ENCODE peak calls at places on chromosomes 3 and 15, in four cellular contexts. R is GM23248, W is SK-N-SH, X is MM.1S. B is an unnamed sample.
A peak's percentile ranks its signal among the peaks of the same experiment; 100 is the strongest.

GRCh38 chr15:97446138-97446537 is 514.4 kb upstream of the ARRDC4 start:
- DNase-seq in R (no peak), W (no peak), X (no peak), B (no peak)

GRCh38 chr15:76363251-76363650 is 26.7 kb downstream of the ISL2 start:
- DNase-seq in R (no peak), W (no peak), X (no peak), B (no peak)

GRCh38 chr15:95567686-95568085 is 762.8 kb upstream of the NR2F2 start:
- DNase-seq in R (peak; percentile 15), W (no peak), X (no peak), B (no peak)

GRCh38 chr15:49697121-49697520 is 76.3 kb downstream of the DTWD1 start:
- DNase-seq in R (peak; percentile 73), W (no peak), X (no peak), B (no peak)

GRCh38 chr3:53255360-53255774 is 455 bp downstream of the TKT start:
- DNase-seq in R (peak; percentile 76), W (no peak), X (peak; percentile 48), B (no peak)

GRCh38 chr3:3065876-3066275 is 44.3 kb downstream of the IL5RA start:
- DNase-seq in R (peak; percentile 27), W (no peak), X (no peak), B (no peak)

GRCh38 chr3:65854606-65855304 is 184.0 kb downstream of the MAGI1 start:
- DNase-seq in R (peak; percentile 57), W (no peak), X (no peak), B (peak; percentile 62)

GRCh38 chr3:43539321-43539720 is 82.5 kb downstream of the ANO10 start:
- DNase-seq in R (no peak), W (no peak), X (no peak), B (no peak)

GRCh38 chr3:134742202-134742601 is 52.9 kb upstream of the EPHB1 start:
- DNase-seq in R (no peak), W (no peak), X (no peak), B (no peak)

GRCh38 chr3:32472716-32473115 is 29.9 kb downstream of the CMTM6 start:
- DNase-seq in R (no peak), W (no peak), X (no peak), B (no peak)

GRCh38 chr15:77413687-77414349 is 6.1 kb downstream of the PEAK1 start:
- DNase-seq in R (no peak), W (no peak), X (no peak), B (no peak)

GRCh38 chr15:50636146-50636545 is 50.5 kb downstream of the TRPM7 start:
- DNase-seq in R (no peak), W (no peak), X (no peak), B (no peak)

GRCh38 chr3:34533468-34533867 is 735.0 kb downstream of the PDCD6IP start:
- DNase-seq in R (no peak), W (no peak), X (no peak), B (no peak)

GRCh38 chr3:63508305-63508704 is 144.2 kb upstream of the SNTN start:
- DNase-seq in R (peak; percentile 7), W (no peak), X (no peak), B (no peak)

GRCh38 chr15:82918162-82918561 is 34.4 kb downstream of the HOMER2 start:
- DNase-seq in R (no peak), W (no peak), X (no peak), B (no peak)
- H3K4me1 ChIP-seq in R (no peaks in the 10 kb centered on the region), W (peaks cover 2% of the 10 kb centered on the region), X (no peaks in the 10 kb centered on the region), B (no peaks in the 10 kb centered on the region)

GRCh38 chr3:150783920-150784746 is 21.2 kb upstream of the SIAH2 start:
- DNase-seq in R (no peak), W (no peak), X (no peak), B (no peak)

GRCh38 chr3:150783334-150783733 is 20.4 kb upstream of the SIAH2 start:
- DNase-seq in R (no peak), W (no peak), X (no peak), B (no peak)

GRCh38 chr3:150775001-150775599 is 12.1 kb upstream of the SIAH2 start:
- DNase-seq in R (peak; percentile 83), W (no peak), X (no peak), B (no peak)

GRCh38 chr3:150778793-150779401 is 15.9 kb upstream of the SIAH2 start:
- DNase-seq in R (no peak), W (no peak), X (no peak), B (no peak)

DNA sequence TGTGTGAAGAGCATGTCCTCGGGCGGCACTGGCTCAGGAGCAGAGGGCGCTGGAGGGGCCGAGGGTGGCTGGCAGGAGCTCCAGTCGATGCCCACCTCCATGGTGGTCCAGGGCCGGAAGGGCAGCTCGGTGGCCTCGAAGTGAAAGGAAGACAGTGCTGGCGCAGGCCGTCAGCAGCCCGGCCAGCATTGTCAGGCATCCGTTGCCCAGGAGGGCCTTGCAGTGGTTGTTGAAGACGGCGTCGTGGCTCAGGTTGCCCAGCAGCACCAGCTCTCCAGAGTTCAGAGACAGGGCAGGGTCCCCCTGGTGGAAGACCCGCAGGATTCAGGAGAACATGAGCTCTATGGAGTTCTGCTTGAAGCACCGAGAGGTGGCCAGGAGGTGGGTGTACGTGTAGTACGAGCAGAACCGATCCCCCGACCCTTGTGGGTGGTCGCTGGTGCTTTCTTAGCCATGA is 16.5 kb upstream of the SIAH2 start:
- DNase-seq in R (no peak), W (peak; percentile 35), X (no peak), B (no peak)
- H2AFZ ChIP-seq in R (no peak overlapping the region), W (no peak overlapping the region), X (no peak overlapping the region), B (no peak overlapping the region)

GRCh38 chr15:81332326-81332725 is 8.4 kb upstream of the STARD5 start:
- DNase-seq in R (no peak), W (no peak), X (no peak), B (no peak)

GRCh38 chr15:81331600-81331999 is 7.7 kb upstream of the STARD5 start:
- DNase-seq in R (no peak), W (no peak), X (no peak), B (no peak)

GRCh38 chr15:81335631-81336030 is 11.7 kb upstream of the STARD5 start:
- DNase-seq in R (no peak), W (no peak), X (no peak), B (no peak)

GRCh38 chr15:81334768-81335447 is 11.0 kb upstream of the STARD5 start:
- DNase-seq in R (no peak), W (no peak), X (no peak), B (no peak)

GRCh38 chr15:81333363-81333762 is 9.4 kb upstream of the STARD5 start:
- DNase-seq in R (no peak), W (no peak), X (no peak), B (no peak)
- H3F3A ChIP-seq in R (peaks cover 19% of the 10 kb centered on the region), W (peaks cover 3% of the 10 kb centered on the region), X (peaks cover 12% of the 10 kb centered on the region), B (no peaks in the 10 kb centered on the region)

DNA sequence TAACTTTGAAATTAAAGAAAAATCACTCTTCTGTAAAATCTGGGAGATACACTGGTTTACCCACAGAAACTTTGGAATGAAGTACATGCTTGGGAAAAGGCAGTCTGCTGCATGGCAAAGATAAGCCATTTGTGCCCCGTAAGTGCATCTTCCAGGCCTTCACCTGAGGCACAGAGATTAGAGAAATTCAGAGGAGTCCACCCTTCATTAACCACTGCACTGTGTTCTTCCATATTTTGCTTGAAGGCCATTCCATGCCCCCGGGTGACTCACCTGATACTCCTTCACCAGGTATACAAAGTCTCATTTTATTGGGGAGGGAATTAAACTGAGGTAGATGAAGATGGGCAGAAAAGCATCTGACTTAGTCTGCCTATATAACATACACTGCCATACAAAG is 53.0 kb downstream of the CMSS1 start:
- DNase-seq in R (no peak), W (no peak), X (no peak), B (no peak)
- H3K4me1 ChIP-seq in R (peaks cover 79% of the 10 kb centered on the region), W (no peaks in the 10 kb centered on the region), X (no peaks in the 10 kb centered on the region), B (peaks cover 53% of the 10 kb centered on the region)

GRCh38 chr3:188578579-188579363 is 424.8 kb downstream of the LPP start:
- DNase-seq in R (peak; percentile 86), W (no peak), X (no peak), B (no peak)
- H2AFZ ChIP-seq in R (no peak overlapping the region), W (no peak overlapping the region), X (no peak overlapping the region), B (no peak overlapping the region)

DNA sequence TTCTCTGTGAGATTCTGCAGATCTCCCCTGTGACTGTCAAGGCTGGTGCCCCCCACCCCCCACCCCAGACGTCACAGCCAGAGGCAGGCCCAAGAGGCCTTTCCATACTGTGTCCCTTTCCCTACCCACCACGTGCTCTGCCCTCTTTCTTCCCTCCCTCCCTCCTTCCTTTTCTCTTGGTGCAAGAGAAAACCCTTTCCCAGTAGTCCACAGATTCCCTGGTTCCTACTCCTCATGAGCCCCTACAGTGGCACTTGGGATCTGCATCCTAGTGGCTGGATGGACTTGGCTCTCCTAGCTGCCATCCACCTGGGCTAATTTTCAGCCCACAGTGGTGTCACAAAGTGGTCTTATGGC is 35.1 kb downstream of the KLF13 start:
- DNase-seq in R (no peak), W (peak; percentile 55), X (no peak), B (no peak)
- H3F3A ChIP-seq in R (no peaks in the 10 kb centered on the region), W (no peaks in the 10 kb centered on the region), X (peaks cover 84% of the 10 kb centered on the region), B (no peaks in the 10 kb centered on the region)

DNA sequence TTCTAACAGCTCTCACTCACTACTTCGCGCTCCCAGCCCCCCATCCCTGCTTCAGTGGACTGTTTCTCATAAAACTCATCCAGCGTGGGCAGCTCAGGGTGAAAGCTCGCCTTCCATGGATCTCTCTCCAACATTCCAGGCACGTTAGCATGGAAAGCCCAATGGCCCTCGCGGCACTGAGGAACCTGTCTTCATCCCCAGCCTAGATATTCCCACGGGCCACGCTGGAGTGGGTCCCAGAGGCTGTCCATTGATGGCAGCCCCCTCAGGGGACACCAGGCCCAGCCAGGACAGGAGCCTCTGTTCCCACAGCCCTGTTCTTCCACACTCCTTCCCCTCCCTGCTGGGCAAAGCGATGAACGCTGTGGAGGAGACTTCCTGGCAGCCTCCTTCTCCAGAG is 121.1 kb downstream of the SEC22A start:
- DNase-seq in R (no peak), W (no peak), X (no peak), B (no peak)
- H3K4me1 ChIP-seq in R (no peaks in the 10 kb centered on the region), W (peaks cover 11% of the 10 kb centered on the region), X (no peaks in the 10 kb centered on the region), B (no peaks in the 10 kb centered on the region)

GRCh38 chr15:39193611-39194010 is 387.3 kb upstream of the THBS1 start:
- DNase-seq in R (peak; percentile 41), W (no peak), X (no peak), B (peak; percentile 38)
- H2AFZ ChIP-seq in R (no peak overlapping the region), W (no peak overlapping the region), X (no peak overlapping the region), B (no peak overlapping the region)

B was measured in PC-9.